ENCODE peak calls at places on chromosomes 16 and 17, in four cellular contexts. R is lung, C is fibroblast of lung, Y is heart left ventricle. X is an unnamed sample.

GRCh38 chr17:37828313-37829124 is 83.7 kb upstream of the HNF1B start:
- DNase-seq in R (no peak), C (peak), Y (no peak), X (no peak)

GRCh38 chr17:29566473-29567361 is at the start of gene ABHD15:
- DNase-seq in R (peak), C (peak), Y (peak), X (no peak)

GRCh38 chr17:27457731-27458523 is 1.7 kb downstream of the KSR1 start:
- DNase-seq in R (no peak), C (peak), Y (no peak), X (no peak)

GRCh38 chr16:87461466-87461975 is 31.3 kb downstream of the ZCCHC14 start:
- DNase-seq in R (peak), C (no peak), Y (peak), X (no peak)

GRCh38 chr16:66711581-66711980 is 15.0 kb upstream of the CMTM4 start:
- DNase-seq in R (no peak), C (no peak), Y (no peak), X (no peak)

GRCh38 chr17:79581306-79581932 is 29.4 kb downstream of the RBFOX3 start:
- DNase-seq in R (no peak), C (no peak), Y (no peak), X (no peak)

GRCh38 chr16:53872248-53873221 is 168.6 kb downstream of the FTO start:
- DNase-seq in R (no peak), C (peak), Y (no peak), X (peak)

GRCh38 chr16:75079346-75079926 is 37.1 kb downstream of the LDHD start:
- DNase-seq in R (no peak), C (no peak), Y (no peak), X (no peak)

GRCh38 chr17:80765241-80766022 is 220.8 kb downstream of the RPTOR start:
- DNase-seq in R (no peak), C (no peak), Y (no peak), X (no peak)

GRCh38 chr16:56625140-56625942 is at the start of gene MT1E:
- DNase-seq in R (peak), C (peak), Y (peak), X (peak)

GRCh38 chr16:75617121-75617520 is 6.0 kb downstream of the ADAT1 start:
- DNase-seq in R (no peak), C (no peak), Y (no peak), X (no peak)

GRCh38 chr17:29151567-29151966 is 28.6 kb downstream of the MYO18A start:
- DNase-seq in R (no peak), C (no peak), Y (no peak), X (no peak)

GRCh38 chr17:50938821-50939541 is 72.8 kb upstream of the TOB1 start:
- DNase-seq in R (no peak), C (no peak), Y (no peak), X (no peak)

GRCh38 chr17:69722518-69722917 is 308.0 kb downstream of the MAP2K6 start:
- DNase-seq in R (no peak), C (no peak), Y (no peak), X (no peak)

GRCh38 chr17:38538906-38539305 is 66.8 kb downstream of the SRCIN1 start:
- DNase-seq in R (no peak), C (no peak), Y (no peak), X (no peak)

GRCh38 chr17:37742762-37743611 is 1.9 kb downstream of the HNF1B start:
- DNase-seq in R (no peak), C (no peak), Y (no peak), X (no peak)

GRCh38 chr17:29560306-29560705 is 6.5 kb downstream of the ABHD15 start:
- DNase-seq in R (peak), C (no peak), Y (no peak), X (no peak)

GRCh38 chr16:63289834-63290460 is 1253.7 kb upstream of the CDH8 start:
- DNase-seq in R (no peak), C (peak), Y (peak), X (no peak)

GRCh38 chr17:48011405-48012150 is 26.0 kb downstream of the COPZ2 start:
- DNase-seq in R (no peak), C (peak), Y (no peak), X (no peak)

GRCh38 chr17:45792995-45793755 is 9.1 kb downstream of the CRHR1 start:
- DNase-seq in R (no peak), C (no peak), Y (no peak), X (no peak)

GRCh38 chr17:46940692-46941404 is 17.9 kb downstream of the GOSR2 start:
- DNase-seq in R (peak), C (peak), Y (peak), X (no peak)

GRCh38 chr16:11536104-11536866 is 50.4 kb downstream of the LITAF start:
- DNase-seq in R (no peak), C (no peak), Y (no peak), X (no peak)

GRCh38 chr17:1153795-1154546 is 25.8 kb downstream of the ABR start:
- DNase-seq in R (peak), C (peak), Y (no peak), X (no peak)

GRCh38 chr17:80491478-80492342 is 15.3 kb upstream of the NPTX1 start:
- DNase-seq in R (no peak), C (no peak), Y (no peak), X (no peak)

GRCh38 chr17:5642752-5643151 is 58.4 kb upstream of the NLRP1 start:
- DNase-seq in R (no peak), C (no peak), Y (no peak), X (no peak)

GRCh38 chr17:73351764-73352163 is 40.0 kb upstream of the CDC42EP4 start:
- DNase-seq in R (no peak), C (no peak), Y (no peak), X (no peak)

GRCh38 chr16:1089822-1090619 is 6.0 kb downstream of the C1QTNF8 start:
- DNase-seq in R (no peak), C (no peak), Y (peak), X (no peak)

GRCh38 chr17:50043290-50044148 is 12.4 kb upstream of the ITGA3 start:
- DNase-seq in R (no peak), C (no peak), Y (no peak), X (no peak)

GRCh38 chr17:53633856-53634255 is 188.9 kb upstream of the KIF2B start:
- DNase-seq in R (no peak), C (no peak), Y (no peak), X (no peak)

GRCh38 chr17:57589151-57590034 is 155.7 kb downstream of the CCDC182 start:
- DNase-seq in R (no peak), C (no peak), Y (no peak), X (no peak)

GRCh38 chr17:8345951-8346665 is 6.5 kb downstream of the ODF4 start:
- DNase-seq in R (no peak), C (no peak), Y (no peak), X (no peak)

GRCh38 chr17:40499551-40500189 is 1.8 kb downstream of the TNS4 start:
- DNase-seq in R (peak), C (peak), Y (peak), X (no peak)

GRCh38 chr16:17633146-17633966 is 162.6 kb upstream of the XYLT1 start:
- DNase-seq in R (no peak), C (no peak), Y (no peak), X (peak)

GRCh38 chr16:47037746-47038458 is 64.4 kb upstream of the DNAJA2 start:
- DNase-seq in R (peak), C (peak), Y (peak), X (peak)

GRCh38 chr16:46638947-46639925 is 18.1 kb upstream of the SHCBP1 start:
- DNase-seq in R (no peak), C (peak), Y (no peak), X (peak)

GRCh38 chr17:30376621-30377452 is 1.9 kb upstream of the CPD start:
- DNase-seq in R (peak), C (peak), Y (peak), X (peak)

GRCh38 chr17:78132767-78133178 is 2.2 kb downstream of the TMC8 start:
- DNase-seq in R (no peak), C (no peak), Y (no peak), X (no peak)
- H3K4me3 ChIP-seq in R (no peak), C (no peak), Y (no peak), X (no peak)

GRCh38 chr16:30063893-30064745 is 1.4 kb upstream of the ALDOA start:
- DNase-seq in R (peak), C (peak), Y (peak), X (no peak)
- H3K4me3 ChIP-seq in R (peak), C (peak), Y (peak), X (peak)

GRCh38 chr16:72932050-72932449 is 115.9 kb downstream of the ZFHX3 start:
- DNase-seq in R (no peak), C (no peak), Y (no peak), X (no peak)
- H3K4me3 ChIP-seq in R (no peak), C (no peak), Y (no peak), X (no peak)

GRCh38 chr16:57918444-57918843 is 52.5 kb downstream of the CNGB1 start:
- DNase-seq in R (no peak), C (no peak), Y (no peak), X (no peak)

GRCh38 chr16:57914244-57915173 is 56.4 kb downstream of the CNGB1 start:
- DNase-seq in R (no peak), C (no peak), Y (no peak), X (no peak)

GRCh38 chr16:57916735-57917450 is 54.0 kb downstream of the CNGB1 start:
- DNase-seq in R (no peak), C (no peak), Y (no peak), X (no peak)

GRCh38 chr16:57915267-57915666 is 55.7 kb downstream of the CNGB1 start:
- DNase-seq in R (no peak), C (no peak), Y (no peak), X (no peak)

GRCh38 chr16:57915811-57916479 is 55.0 kb downstream of the CNGB1 start:
- DNase-seq in R (no peak), C (no peak), Y (no peak), X (no peak)
- H3K4me3 ChIP-seq in R (no peak), C (no peak), Y (no peak), X (no peak)

GRCh38 chr16:2755158-2755557 is 2.7 kb downstream of the SRRM2 start:
- DNase-seq in R (no peak), C (no peak), Y (no peak), X (no peak)
- H3K4me3 ChIP-seq in R (no peak), C (peak), Y (no peak), X (no peak)

GRCh38 chr16:30901201-30902069 is 5.0 kb downstream of the CTF1 start:
- DNase-seq in R (no peak), C (no peak), Y (no peak), X (no peak)

GRCh38 chr16:30902070-30902972 is 5.9 kb downstream of the CTF1 start:
- DNase-seq in R (peak), C (peak), Y (peak), X (no peak)

GRCh38 chr16:30903002-30903401 is 6.6 kb downstream of the CTF1 start:
- DNase-seq in R (no peak), C (no peak), Y (no peak), X (no peak)

GRCh38 chr16:30899794-30900193 is 3.4 kb downstream of the CTF1 start:
- DNase-seq in R (no peak), C (no peak), Y (no peak), X (no peak)

GRCh38 chr16:30900588-30900987 is 4.2 kb downstream of the CTF1 start:
- DNase-seq in R (no peak), C (no peak), Y (no peak), X (no peak)
- H3K4me3 ChIP-seq in R (no peak), C (no peak), Y (no peak), X (no peak)

GRCh38 chr16:28880589-28880915 is 2.3 kb downstream of the ATP2A1 start:
- DNase-seq in R (no peak), C (no peak), Y (no peak), X (no peak)
- H3K4me3 ChIP-seq in R (no peak), C (no peak), Y (no peak), X (peak)

DNA sequence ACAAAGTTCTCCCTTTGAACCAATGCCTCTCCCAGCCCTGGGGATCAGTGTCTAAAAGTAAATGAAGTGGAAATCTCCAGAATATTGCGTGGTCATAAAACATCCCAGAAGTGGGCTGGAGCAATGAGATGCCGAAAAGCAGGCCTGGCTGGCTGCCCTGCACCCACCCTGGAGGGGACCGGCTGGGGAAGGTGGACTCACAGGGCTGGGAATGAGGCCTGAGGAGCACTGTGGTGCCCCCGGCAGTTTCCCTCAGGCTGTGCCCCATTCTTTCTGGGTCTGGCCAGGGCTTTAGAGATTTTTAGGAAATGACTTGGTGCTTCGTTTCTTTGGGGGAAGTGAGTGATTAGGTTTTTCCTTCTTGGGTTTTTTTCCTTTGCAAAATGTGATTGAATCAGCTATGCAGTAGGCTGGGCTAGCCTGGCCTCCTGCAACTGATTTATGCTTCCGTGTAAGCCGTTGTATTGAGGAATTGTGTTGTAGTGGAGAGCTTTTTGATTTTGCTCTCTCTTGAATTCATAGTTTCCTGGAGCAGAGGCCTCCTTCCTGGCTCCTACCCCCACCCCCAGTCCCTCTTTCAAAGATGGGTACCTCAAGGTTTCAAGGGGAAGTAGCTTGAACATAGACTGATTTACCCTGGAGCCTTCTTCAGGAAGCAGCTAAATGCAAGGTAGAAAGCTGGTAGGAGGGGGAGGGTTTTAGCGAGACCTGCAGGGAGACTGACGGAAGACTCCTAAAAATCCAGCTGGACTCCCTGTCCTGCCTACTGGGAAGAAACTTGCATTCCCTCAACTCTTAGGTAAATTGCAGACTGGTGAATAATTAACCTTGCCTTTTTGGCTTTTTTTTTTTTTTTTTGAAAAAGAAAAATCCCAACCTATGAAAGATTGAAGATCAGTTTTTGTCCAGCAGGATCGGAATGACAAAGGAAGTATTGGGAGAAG is 170.3 kb downstream of the RAB11FIP4 start:
- DNase-seq in R (no peak), C (peak), Y (no peak), X (no peak)
- H3K4me3 ChIP-seq in R (no peak), C (peak), Y (no peak), X (peak)

GRCh38 chr17:15409721-15410247 is 57.6 kb downstream of the CDRT4 start:
- DNase-seq in R (no peak), C (peak), Y (no peak), X (peak)
- H3K4me3 ChIP-seq in R (no peak), C (peak), Y (no peak), X (no peak)

GRCh38 chr16:85514601-85515318 is 98.4 kb upstream of the GSE1 start:
- DNase-seq in R (peak), C (peak), Y (peak), X (peak)
- H3K4me3 ChIP-seq in R (no peak), C (no peak), Y (no peak), X (no peak)

X was measured in skeletal muscle cell.